ENCODE peak calls at places on chromosomes 7 and 10, in six cellular contexts. G, F, V, N, D and O are unnamed samples.

GRCh38 chr10:31700222-31700621 is 228.4 kb downstream of the ARHGAP12 start:
- DNase-seq in V (no peak), F (peak), D (no peak), G (no peak), N (no peak), O (no peak)

GRCh38 chr7:73844848-73845460 is 2.6 kb upstream of the METTL27 start:
- DNase-seq in D (no peak), V (no peak), N (no peak), G (no peak), F (peak), O (peak)

GRCh38 chr10:119441921-119442757 is 100.4 kb downstream of the RGS10 start:
- DNase-seq in F (no peak), D (no peak), N (no peak), V (no peak), G (no peak), O (peak)

GRCh38 chr10:124224331-124225028 is 131.1 kb upstream of the CHST15 start:
- DNase-seq in F (no peak), N (peak), D (no peak), G (peak), V (no peak), O (peak)

GRCh38 chr10:69629897-69630650 is at the start of gene FAM241B:
- DNase-seq in D (peak), N (no peak), G (peak), V (no peak), F (no peak), O (peak)

GRCh38 chr7:92988051-92988450 is 129.7 kb downstream of the SAMD9 start:
- DNase-seq in F (peak), G (no peak), N (no peak), D (peak), V (no peak), O (peak)

GRCh38 chr7:13524076-13524475 is 465.4 kb downstream of the ETV1 start:
- DNase-seq in D (no peak), V (no peak), N (no peak), G (no peak), F (no peak), O (no peak)

GRCh38 chr10:52653510-52653909 is 119.1 kb downstream of the MBL2 start:
- DNase-seq in V (no peak), F (no peak), D (no peak), G (no peak), N (peak), O (no peak)

GRCh38 chr7:51229106-51229537 is 87.5 kb downstream of the COBL start:
- DNase-seq in V (peak), G (no peak), F (no peak), N (peak), D (no peak), O (no peak)

GRCh38 chr10:95789928-95790327 is 34.0 kb downstream of the ENTPD1 start:
- DNase-seq in N (no peak), D (no peak), V (no peak), F (no peak), G (no peak), O (no peak)

GRCh38 chr7:20745716-20746115 is 41.0 kb downstream of the SP8 start:
- DNase-seq in F (no peak), G (no peak), D (peak), N (no peak), V (no peak), O (no peak)

GRCh38 chr7:12629816-12630614 is 57.4 kb upstream of the ARL4A start:
- DNase-seq in V (no peak), D (no peak), N (no peak), G (no peak), F (no peak), O (no peak)

GRCh38 chr10:75233444-75234016 is 2.2 kb downstream of the COMTD1 start:
- DNase-seq in D (no peak), F (no peak), V (no peak), N (no peak), G (peak), O (peak)

GRCh38 chr7:112573302-112574039 is 92.7 kb downstream of the LSMEM1 start:
- DNase-seq in V (no peak), G (no peak), D (no peak), F (peak), N (no peak), O (no peak)

GRCh38 chr7:94763268-94763667 is 107.3 kb upstream of the SGCE start:
- DNase-seq in G (no peak), F (peak), D (peak), N (no peak), V (no peak), O (no peak)

GRCh38 chr7:28865494-28866257 is 92.5 kb downstream of the TRIL start:
- DNase-seq in V (no peak), N (no peak), G (no peak), F (no peak), D (no peak), O (no peak)

GRCh38 chr10:78567680-78568453 is 500.9 kb upstream of the ZMIZ1 start:
- DNase-seq in G (no peak), V (no peak), F (no peak), D (no peak), N (no peak), O (peak)

GRCh38 chr7:35983585-35983984 is 169.5 kb upstream of the EEPD1 start:
- DNase-seq in N (no peak), G (no peak), F (no peak), V (no peak), D (no peak), O (no peak)

GRCh38 chr7:149884016-149884415 is 10.2 kb downstream of the ATP6V0E2 start:
- DNase-seq in N (no peak), F (peak), D (no peak), V (no peak), G (no peak), O (no peak)

GRCh38 chr7:73980206-73980605 is 47.8 kb upstream of the ELN start:
- DNase-seq in D (no peak), N (no peak), G (no peak), V (no peak), F (no peak), O (no peak)

GRCh38 chr7:152949198-152949597 is 189.6 kb downstream of the ACTR3B start:
- DNase-seq in F (no peak), N (no peak), G (no peak), D (no peak), V (no peak), O (no peak)

GRCh38 chr10:88008866-88009470 is 145.5 kb downstream of the PTEN start:
- DNase-seq in V (no peak), F (no peak), N (no peak), D (no peak), G (no peak), O (no peak)

GRCh38 chr10:70481831-70482530 is 3.4 kb downstream of the PALD1 start:
- DNase-seq in V (peak), F (peak), G (no peak), D (peak), N (no peak), O (peak)

GRCh38 chr7:7210475-7211237 is 28.3 kb downstream of the C1GALT1 start:
- DNase-seq in D (no peak), G (no peak), N (no peak), V (no peak), F (no peak), O (no peak)

GRCh38 chr7:102728-103127 is 89.6 kb upstream of the FAM20C start:
- DNase-seq in F (no peak), D (no peak), V (no peak), G (no peak), N (no peak), O (no peak)

GRCh38 chr10:357201-357950 is 222.1 kb downstream of the ZMYND11 start:
- DNase-seq in N (no peak), G (no peak), F (no peak), V (no peak), D (no peak), O (peak)

GRCh38 chr10:71536332-71536731 is 139.6 kb downstream of the CDH23 start:
- DNase-seq in N (no peak), G (no peak), V (no peak), F (peak), D (no peak), O (peak)

GRCh38 chr10:76119515-76119914 is 688.1 kb downstream of the LRMDA start:
- DNase-seq in N (no peak), V (no peak), F (peak), G (no peak), D (no peak), O (no peak)

GRCh38 chr7:114539575-114539974 is 125.0 kb downstream of the FOXP2 start:
- DNase-seq in F (peak), V (no peak), G (no peak), D (no peak), N (no peak), O (no peak)

GRCh38 chr10:43375401-43376020 is 4.1 kb downstream of the FXYD4 start:
- DNase-seq in F (no peak), V (no peak), D (peak), N (no peak), G (no peak), O (no peak)

GRCh38 chr7:118182618-118183253 is 1.2 kb upstream of the LSM8 start:
- DNase-seq in V (no peak), D (no peak), G (no peak), N (no peak), F (no peak), O (no peak)

GRCh38 chr10:83647519-83647918 is 491.8 kb upstream of the GHITM start:
- DNase-seq in V (no peak), N (no peak), F (no peak), G (no peak), D (no peak), O (no peak)

GRCh38 chr10:68606918-68607317 is 46.8 kb downstream of the TET1 start:
- DNase-seq in F (peak), V (no peak), D (no peak), N (no peak), G (no peak), O (no peak)

GRCh38 chr7:17680026-17680425 is 260.3 kb downstream of the SNX13 start:
- DNase-seq in V (no peak), F (peak), D (no peak), N (peak), G (no peak), O (no peak)

GRCh38 chr10:130938051-130938450 is 373.5 kb downstream of the TCERG1L start:
- DNase-seq in N (no peak), F (no peak), D (no peak), G (no peak), V (no peak), O (no peak)

GRCh38 chr10:78175444-78175843 is 141.8 kb downstream of the RPS24 start:
- DNase-seq in F (peak), N (no peak), D (no peak), V (no peak), G (no peak), O (no peak)

GRCh38 chr10:117345143-117345542 is 30.1 kb downstream of the PDZD8 start:
- DNase-seq in N (no peak), G (no peak), F (no peak), D (peak), V (no peak), O (no peak)

GRCh38 chr7:981793-982510 is 1.0 kb upstream of the CYP2W1 start:
- DNase-seq in F (no peak), G (no peak), V (no peak), N (no peak), D (no peak), O (no peak)

GRCh38 chr7:31782411-31782991 is 95.5 kb downstream of the PPP1R17 start:
- DNase-seq in N (no peak), G (peak), D (peak), F (peak), V (no peak), O (peak)

GRCh38 chr10:3531670-3532069 is 253.3 kb downstream of the KLF6 start:
- DNase-seq in V (no peak), G (no peak), D (no peak), N (no peak), F (no peak), O (no peak)